ENCODE peak calls at places on chromosomes 1 and 21, in six cellular contexts. B, X, P, F, T and Y are unnamed samples.

GRCh38 chr1:27292111-27292510 is 29.9 kb upstream of the TMEM222 start:
- DNase-seq in X (peak), F (no peak), P (no peak), B (no peak), T (no peak), Y (peak)

GRCh38 chr1:203534526-203534925 is 40.6 kb downstream of the OPTC start:
- DNase-seq in F (no peak), X (peak), P (no peak), T (peak), B (no peak), Y (peak)

GRCh38 chr1:27549807-27550408 is 54.0 kb downstream of the AHDC1 start:
- DNase-seq in T (no peak), P (no peak), F (no peak), X (no peak), B (no peak), Y (no peak)

GRCh38 chr1:240194120-240194519 is 102.4 kb downstream of the FMN2 start:
- DNase-seq in B (no peak), T (no peak), X (no peak), P (no peak), F (no peak), Y (peak)

GRCh38 chr1:7938070-7938469 is 2.6 kb downstream of the TNFRSF9 start:
- DNase-seq in P (no peak), F (no peak), B (no peak), X (no peak), T (no peak), Y (no peak)

GRCh38 chr1:230141002-230141648 is 74.1 kb downstream of the GALNT2 start:
- DNase-seq in B (no peak), T (no peak), X (peak), F (no peak), P (no peak), Y (peak)

GRCh38 chr1:32828341-32828740 is 10.9 kb downstream of the S100PBP start:
- DNase-seq in F (no peak), X (peak), P (no peak), B (no peak), T (no peak), Y (peak)

GRCh38 chr1:206725053-206725963 is 40.6 kb downstream of the MAPKAPK2 start:
- DNase-seq in T (no peak), P (peak), B (peak), X (peak), F (peak), Y (peak)

GRCh38 chr1:38132681-38133080 is 86.1 kb upstream of the POU3F1 start:
- DNase-seq in X (no peak), P (no peak), F (no peak), T (no peak), B (no peak), Y (no peak)

GRCh38 chr1:78370779-78371482 is 119.8 kb upstream of the PTGFR start:
- DNase-seq in X (no peak), P (no peak), B (no peak), T (no peak), F (no peak), Y (peak)

GRCh38 chr1:202958544-202959275 is 598 bp upstream of the ADIPOR1 start:
- DNase-seq in B (no peak), P (no peak), T (no peak), X (no peak), F (no peak), Y (no peak)

GRCh38 chr1:29415156-29415830 is 179.0 kb downstream of the PTPRU start:
- DNase-seq in X (no peak), T (no peak), B (no peak), F (peak), P (peak), Y (no peak)

GRCh38 chr21:36478207-36478701 is 1.7 kb downstream of the CLDN14 start:
- DNase-seq in X (peak), B (no peak), P (no peak), F (no peak), T (peak), Y (peak)

GRCh38 chr1:9658186-9658585 is 6.7 kb downstream of the PIK3CD start:
- DNase-seq in T (no peak), P (no peak), X (no peak), F (no peak), B (no peak), Y (no peak)

GRCh38 chr1:205291577-205291976 is 30.0 kb downstream of the NUAK2 start:
- DNase-seq in P (no peak), F (no peak), B (no peak), T (no peak), X (no peak), Y (no peak)

GRCh38 chr1:76862447-76862846 is 4.8 kb upstream of the ST6GALNAC5 start:
- DNase-seq in P (no peak), B (no peak), F (no peak), T (no peak), X (peak), Y (peak)

GRCh38 chr1:47209091-47209490 is 19.3 kb upstream of the PDZK1IP1 start:
- DNase-seq in F (peak), X (no peak), T (no peak), P (no peak), B (no peak), Y (no peak)

GRCh38 chr1:69858534-69858933 is 290.8 kb downstream of the LRRC7 start:
- DNase-seq in P (no peak), F (no peak), X (peak), B (no peak), T (no peak), Y (no peak)

GRCh38 chr1:164701221-164701761 is 142.3 kb downstream of the PBX1 start:
- DNase-seq in X (no peak), T (no peak), B (no peak), F (no peak), P (no peak), Y (no peak)

GRCh38 chr1:27527223-27527856 is 37.4 kb upstream of the WASF2 start:
- DNase-seq in B (peak), X (peak), F (peak), T (peak), P (peak), Y (peak)

GRCh38 chr1:185819798-185820197 is 85.6 kb downstream of the HMCN1 start:
- DNase-seq in F (no peak), T (no peak), X (no peak), P (no peak), B (no peak), Y (no peak)

GRCh38 chr21:44984428-44984791 is 44.6 kb downstream of the SLX9 start:
- DNase-seq in P (no peak), F (no peak), B (no peak), X (no peak), T (peak), Y (no peak)

GRCh38 chr1:209428241-209428921 is 155.1 kb upstream of the CAMK1G start:
- DNase-seq in P (peak), T (peak), B (peak), F (peak), X (no peak), Y (no peak)

GRCh38 chr1:228283043-228283371 is 75.2 kb downstream of the OBSCN start:
- DNase-seq in X (no peak), F (no peak), B (no peak), P (peak), T (no peak), Y (no peak)

GRCh38 chr21:31366825-31367224 is 22.8 kb upstream of the TIAM1 start:
- DNase-seq in X (peak), P (no peak), B (no peak), F (no peak), T (no peak), Y (peak)

GRCh38 chr21:45455321-45456013 is 50.5 kb downstream of the COL18A1 start:
- DNase-seq in X (no peak), F (no peak), P (no peak), T (peak), B (no peak), Y (peak)

GRCh38 chr1:119885903-119886783 is 10.2 kb downstream of the ADAM30 start:
- DNase-seq in X (peak), F (peak), B (no peak), T (peak), P (peak), Y (peak)

GRCh38 chr1:226405411-226405988 is 2.4 kb downstream of the PARP1 start:
- DNase-seq in X (no peak), B (no peak), F (peak), P (peak), T (no peak), Y (no peak)

GRCh38 chr1:201505505-201505893 is 1.4 kb downstream of the CSRP1 start:
- DNase-seq in F (no peak), P (peak), B (no peak), X (peak), T (no peak), Y (peak)

GRCh38 chr1:12433323-12434053 is 184.5 kb downstream of the DHRS3 start:
- DNase-seq in F (peak), B (peak), P (peak), T (no peak), X (peak), Y (peak)

GRCh38 chr1:167401260-167401873 is 117.0 kb downstream of the CD247 start:
- DNase-seq in B (no peak), P (peak), F (no peak), T (peak), X (peak), Y (peak)

GRCh38 chr1:230940848-230941247 is 37.8 kb downstream of the TTC13 start:
- DNase-seq in P (no peak), F (no peak), B (no peak), X (peak), T (no peak), Y (peak)

GRCh38 chr1:47714368-47714767 is 276.5 kb downstream of the FOXD2 start:
- DNase-seq in B (no peak), T (no peak), P (no peak), X (no peak), F (no peak), Y (no peak)

GRCh38 chr1:156440689-156441437 is 59.7 kb downstream of the MEF2D start:
- DNase-seq in T (no peak), P (no peak), B (no peak), F (no peak), X (no peak), Y (no peak)
- H2BK120ac ChIP-seq in T (no peak), P (no peak), B (no peak), F (no peak), X (no peak), Y (no peak)

GRCh38 chr1:154326546-154327465 is 1.5 kb downstream of the ATP8B2 start:
- DNase-seq in P (peak), F (no peak), B (no peak), X (no peak), T (no peak), Y (peak)
- H2AFZ ChIP-seq in P (no peak), F (no peak), B (peak), X (no peak), T (no peak), Y (peak)

DNA sequence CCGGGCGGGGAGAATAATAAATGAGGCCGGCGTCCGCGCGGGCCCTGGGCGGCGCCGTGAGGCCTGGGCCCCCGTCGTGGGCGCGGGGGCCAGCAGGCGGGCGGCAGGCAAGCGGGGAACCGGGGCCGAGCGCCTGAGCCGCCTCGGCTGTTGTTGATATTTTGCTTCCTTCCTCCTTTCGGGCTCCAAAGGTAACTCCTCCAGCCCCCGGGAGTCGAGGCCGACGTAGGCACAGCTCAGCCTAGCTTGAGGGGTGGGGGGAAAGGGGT is at the start of gene MEF2D:
- DNase-seq in T (no peak), X (no peak), F (no peak), P (no peak), B (no peak), Y (no peak)
- H2BK120ac ChIP-seq in T (peak), X (peak), F (no peak), P (no peak), B (peak), Y (peak)

DNA sequence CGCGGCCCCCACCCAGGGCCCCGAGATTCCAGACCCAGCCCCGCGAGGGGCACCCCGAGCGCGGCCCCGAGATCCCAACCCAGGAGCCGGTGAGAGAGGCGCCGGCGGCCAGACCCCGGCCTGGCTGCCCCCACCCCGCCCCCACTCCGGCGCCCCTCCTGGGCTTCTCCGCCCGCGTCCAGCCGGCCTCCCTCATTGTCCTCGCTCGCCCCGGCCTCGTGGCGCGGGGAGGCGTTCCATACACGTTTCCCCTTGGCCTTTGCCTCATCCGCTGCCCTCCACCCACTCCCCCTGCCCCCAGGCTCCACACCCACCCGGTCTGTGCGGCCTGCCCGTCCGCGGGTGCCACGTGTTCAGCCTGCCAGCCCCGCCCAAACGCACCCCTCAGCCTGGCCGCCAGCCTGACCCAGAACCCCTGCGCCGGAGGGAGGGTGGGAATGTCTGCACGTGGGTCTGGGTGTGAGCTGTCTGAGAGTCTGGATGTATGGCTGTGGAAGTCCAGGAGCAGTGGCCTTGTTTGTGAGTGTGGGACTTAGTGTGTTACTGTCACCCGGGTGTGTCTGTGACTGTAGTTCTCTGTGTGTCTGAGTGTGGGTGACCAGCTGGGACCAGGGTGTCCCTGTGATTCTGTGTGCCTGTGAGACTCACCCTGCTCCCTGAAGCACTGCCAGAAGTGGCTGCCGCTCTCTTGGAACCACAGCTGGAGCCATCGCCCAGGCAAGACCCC is 681 bp downstream of the B4GALT2 start:
- DNase-seq in P (no peak), F (peak), T (no peak), X (peak), B (no peak), Y (peak)
- H2AFZ ChIP-seq in P (no peak), F (no peak), T (peak), X (no peak), B (peak), Y (peak)